ENCODE peak calls at places on chromosomes 6 and 20, in four cellular contexts. M is heart left ventricle, W is adrenal gland, S is Peyer's patch. R is an unnamed sample.

GRCh38 chr6:25369450-25370086 is 90.4 kb downstream of the CARMIL1 start:
- DNase-seq in M (peak; percentile 57), W (no peak), S (no peak), R (no peak)

GRCh38 chr6:83601119-83601518 is 88.8 kb downstream of the PRSS35 start:
- DNase-seq in M (no peak), W (no peak), S (no peak), R (no peak)

GRCh38 chr20:20441259-20441658 is 73.4 kb downstream of the INSM1 start:
- DNase-seq in M (no peak), W (no peak), S (no peak), R (no peak)

GRCh38 chr6:135722679-135723078 is 128.8 kb upstream of the PDE7B start:
- DNase-seq in M (no peak), W (no peak), S (no peak), R (no peak)

GRCh38 chr20:50977066-50978045 is 18.7 kb downstream of the MOCS3 start:
- DNase-seq in M (no peak), W (no peak), S (no peak), R (no peak)

GRCh38 chr6:166143011-166143410 is 24.6 kb downstream of the TBXT start:
- DNase-seq in M (no peak), W (no peak), S (no peak), R (no peak)

GRCh38 chr6:11205721-11206120 is 26.7 kb downstream of the NEDD9 start:
- DNase-seq in M (no peak), W (no peak), S (no peak), R (no peak)

GRCh38 chr6:33995046-33995872 is 150.6 kb downstream of the GRM4 start:
- DNase-seq in M (no peak), W (no peak), S (no peak), R (no peak)

GRCh38 chr6:1405221-1405620 is 15.8 kb downstream of the FOXF2 start:
- DNase-seq in M (no peak), W (no peak), S (no peak), R (no peak)

GRCh38 chr6:89834884-89835792 is 5.5 kb downstream of the CASP8AP2 start:
- DNase-seq in M (no peak), W (no peak), S (peak; percentile 61), R (no peak)

GRCh38 chr20:48460681-48461080 is 367.1 kb downstream of the PREX1 start:
- DNase-seq in M (no peak), W (no peak), S (no peak), R (no peak)

GRCh38 chr20:63183422-63184146 is 32.3 kb downstream of the YTHDF1 start:
- DNase-seq in M (peak; percentile 43), W (peak; percentile 62), S (peak; percentile 22), R (peak; percentile 25)

GRCh38 chr6:56541736-56542366 is 100.8 kb downstream of the DST start:
- DNase-seq in M (no peak), W (no peak), S (no peak), R (no peak)

GRCh38 chr6:43706788-43707187 is 19.2 kb upstream of the MRPS18A start:
- DNase-seq in M (no peak), W (no peak), S (no peak), R (no peak)
- H3K27ac ChIP-seq in M (peak overlapping the region; percentile 60), W (no peak overlapping the region), S (no peak overlapping the region), R (no peak overlapping the region)

DNA sequence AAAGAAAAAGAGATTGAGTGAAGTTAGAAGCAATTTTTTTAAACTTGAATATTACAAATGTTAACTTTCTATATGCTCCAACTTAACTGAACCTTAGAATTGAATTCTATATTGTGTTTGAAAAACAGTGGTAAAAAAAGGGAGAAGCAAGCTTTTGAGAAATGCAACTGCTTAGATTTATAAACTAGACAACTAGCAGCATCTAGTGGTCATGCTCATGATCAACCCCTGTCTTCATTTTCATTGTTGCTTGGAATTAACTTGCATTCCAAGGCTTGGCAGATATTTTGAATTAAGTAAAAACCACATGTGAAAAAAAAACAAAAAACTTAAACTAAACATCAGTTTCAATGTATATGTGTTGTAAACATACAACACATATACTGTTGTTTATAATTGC is 113.1 kb downstream of the C6orf58 start:
- DNase-seq in M (no peak), W (no peak), S (no peak), R (no peak)
- TF ChIP-seq CTCF in M (no peak), W (peak; percentile 33), S (peak; percentile 8), R (peak; percentile 74)

GRCh38 chr6:163419413-163420314 is 5.1 kb downstream of the QKI start:
- DNase-seq in M (no peak), W (no peak), S (no peak), R (no peak)
- H3K27ac ChIP-seq in M (peak overlapping the region; percentile 100), W (peak overlapping the region; percentile 49), S (no peak overlapping the region), R (no peak overlapping the region)

DNA sequence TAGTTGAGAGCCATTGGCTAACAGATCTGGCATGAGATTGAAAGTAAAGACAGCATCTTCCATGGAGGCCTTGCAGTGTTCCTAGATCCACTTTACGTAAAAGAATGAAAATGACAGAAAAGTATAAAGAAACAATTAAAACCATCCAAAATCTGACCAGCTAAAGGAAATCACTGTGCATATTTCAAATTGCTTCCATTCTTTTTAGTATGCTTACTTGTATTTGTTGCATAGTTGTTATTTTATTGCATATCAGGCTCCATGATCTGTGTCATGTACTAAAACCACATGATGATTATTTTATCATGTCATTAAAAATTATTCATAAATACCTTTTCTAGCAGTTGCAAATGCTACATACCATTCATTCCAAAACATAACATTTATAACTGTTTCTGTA is 67.9 kb downstream of the GCLC start:
- DNase-seq in M (no peak), W (no peak), S (no peak), R (no peak)
- TF ChIP-seq CTCF in M (no peak), W (no peak), S (no peak), R (no peak)

GRCh38 chr6:149202967-149203366 is 114.5 kb upstream of the TAB2 start:
- DNase-seq in M (no peak), W (no peak), S (no peak), R (no peak)

GRCh38 chr6:149203509-149203908 is 114.0 kb upstream of the TAB2 start:
- DNase-seq in M (no peak), W (no peak), S (no peak), R (no peak)

GRCh38 chr6:149200282-149200936 is 117.1 kb upstream of the TAB2 start:
- DNase-seq in M (no peak), W (peak; percentile 28), S (no peak), R (no peak)

GRCh38 chr6:149201068-149201655 is 116.3 kb upstream of the TAB2 start:
- DNase-seq in M (no peak), W (no peak), S (no peak), R (no peak)

DNA sequence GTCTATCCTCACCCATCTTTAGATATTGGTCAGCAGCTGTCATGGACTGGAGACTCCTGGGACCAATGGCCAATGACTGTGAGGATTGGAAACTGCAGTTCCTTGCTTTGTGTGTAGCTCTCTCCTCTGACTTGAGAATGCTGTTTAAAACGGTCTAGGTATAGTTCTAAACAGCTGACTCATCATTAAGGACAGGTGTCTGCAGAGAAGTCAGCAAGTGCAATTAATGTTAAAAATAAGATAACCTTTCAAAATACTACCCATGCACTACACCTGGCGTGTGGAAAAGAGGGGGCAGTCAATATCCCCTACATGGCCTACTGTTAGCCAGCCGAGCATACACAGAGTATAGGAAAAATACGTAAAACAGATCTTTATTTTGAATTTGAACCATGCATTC is 115.4 kb upstream of the TAB2 start:
- DNase-seq in M (no peak), W (no peak), S (no peak), R (no peak)
- H3K27ac ChIP-seq in M (no peak overlapping the region), W (no peak overlapping the region), S (no peak overlapping the region), R (no peak overlapping the region)

GRCh38 chr6:8904754-8905153 is 469.4 kb upstream of the SLC35B3 start:
- DNase-seq in M (no peak), W (no peak), S (no peak), R (no peak)
- TF ChIP-seq CTCF in M (no peak), W (no peak), S (no peak), R (peak; percentile 40)

DNA sequence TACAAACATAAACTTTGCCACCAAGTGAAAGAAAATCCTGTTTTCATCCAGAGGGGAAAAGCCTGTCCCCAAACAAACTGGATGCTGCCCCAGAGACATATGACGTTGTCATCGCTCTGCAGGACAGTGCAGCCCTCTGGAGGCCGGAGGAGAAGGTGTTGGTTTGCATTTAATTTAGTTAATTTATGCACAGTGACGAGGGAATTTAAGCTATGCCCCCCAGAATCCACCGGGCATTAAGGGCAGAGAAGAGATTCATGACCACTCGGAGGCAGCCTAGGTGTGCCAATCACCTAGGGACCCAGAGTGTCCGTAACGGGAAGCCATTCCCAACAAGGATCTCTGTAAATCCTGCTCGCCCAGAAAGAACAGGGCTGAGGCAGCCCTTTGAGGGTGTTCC is 45.1 kb downstream of the NINL start:
- DNase-seq in M (peak; percentile 50), W (peak; percentile 56), S (peak; percentile 17), R (no peak)
- H3K27ac ChIP-seq in M (peak overlapping the region; percentile 64), W (peak overlapping the region; percentile 7), S (peak overlapping the region; percentile 65), R (no peak overlapping the region)